ENCODE peak calls at places on chromosomes 2 and 18, in seven cellular contexts. M, A, V, D, U, K and E are unnamed samples.
A peak's percentile ranks its signal among the peaks of the same experiment; 100 is the strongest.

GRCh38 chr2:43542285-43542933 is 53.4 kb downstream of the THADA start:
- DNase-seq in M (peak; percentile 18), A (peak; percentile 20), V (peak; percentile 52), D (peak; percentile 55), U (peak; percentile 54), K (no peak), E (peak; percentile 66)

GRCh38 chr2:16007167-16007934 is 67.0 kb downstream of the MYCN start:
- DNase-seq in M (no peak), A (no peak), V (no peak), D (no peak), U (no peak), K (no peak), E (no peak)

GRCh38 chr18:80188643-80189010 is 58.7 kb downstream of the PARD6G start:
- DNase-seq in M (no peak), A (no peak), V (no peak), D (no peak), U (no peak), K (no peak), E (no peak)

GRCh38 chr2:246489-247145 is 17.2 kb downstream of the SH3YL1 start:
- DNase-seq in M (peak; percentile 36), A (peak; percentile 20), V (peak; percentile 61), D (peak; percentile 71), U (peak; percentile 81), K (no peak), E (peak; percentile 59)

GRCh38 chr2:181004647-181005325 is 24.4 kb downstream of the UBE2E3 start:
- DNase-seq in M (no peak), A (no peak), V (no peak), D (no peak), U (no peak), K (no peak), E (no peak)

GRCh38 chr2:45450633-45451032 is 160.4 kb downstream of the SRBD1 start:
- DNase-seq in M (no peak), A (no peak), V (no peak), D (no peak), U (no peak), K (no peak), E (no peak)

GRCh38 chr2:31558401-31559295 is 22.1 kb downstream of the SRD5A2 start:
- DNase-seq in M (no peak), A (no peak), V (no peak), D (peak; percentile 92), U (peak; percentile 77), K (no peak), E (no peak)

GRCh38 chr18:58174285-58174684 is 130.3 kb downstream of the NEDD4L start:
- DNase-seq in M (no peak), A (no peak), V (no peak), D (no peak), U (no peak), K (peak; percentile 60), E (no peak)

GRCh38 chr2:199315299-199316179 is 142.2 kb downstream of the SATB2 start:
- DNase-seq in M (no peak), A (peak; percentile 7), V (no peak), D (peak; percentile 7), U (peak; percentile 6), K (no peak), E (peak; percentile 7)

DNA sequence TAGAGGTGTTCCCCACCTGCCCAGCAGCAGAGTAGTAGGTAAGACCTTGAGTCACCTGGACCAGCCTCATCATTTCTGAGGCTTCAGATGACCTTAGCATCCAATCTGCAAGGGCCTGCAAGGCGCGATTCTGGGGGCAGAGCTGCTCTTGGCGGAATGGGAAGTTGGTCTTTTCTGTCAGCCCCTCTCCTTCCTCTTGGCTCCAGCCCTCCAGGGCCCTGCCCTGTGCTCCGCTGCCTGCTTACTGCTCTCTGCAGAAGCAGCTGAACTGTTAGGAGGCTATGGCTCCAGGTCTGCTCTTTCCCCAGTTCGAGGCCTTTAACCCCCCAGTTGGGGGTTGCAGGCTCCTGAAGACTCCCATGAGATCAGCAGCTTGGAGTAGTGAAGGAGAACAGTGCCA is 96.1 kb upstream of the MCFD2 start:
- DNase-seq in M (no peak), A (no peak), V (no peak), D (no peak), U (no peak), K (no peak), E (no peak)
- TF ChIP-seq MAX in M (no peak), A (no peak), V (no peak), D (no peak), U (no peak), K (no peak), E (no peak)

GRCh38 chr2:55416826-55417568 is 2.7 kb downstream of the CCDC88A start:
- DNase-seq in M (no peak), A (no peak), V (no peak), D (no peak), U (no peak), K (no peak), E (no peak)

GRCh38 chr2:55419236-55419513 is 481 bp downstream of the CCDC88A start:
- DNase-seq in M (no peak), A (peak; percentile 20), V (peak; percentile 51), D (peak; percentile 62), U (no peak), K (no peak), E (no peak)

GRCh38 chr2:55419514-55420243 is at the start of gene CCDC88A:
- DNase-seq in M (peak; percentile 91), A (peak; percentile 91), V (peak; percentile 96), D (peak; percentile 99), U (peak; percentile 92), K (peak; percentile 98), E (peak; percentile 97)

GRCh38 chr2:55418512-55419235 is 982 bp downstream of the CCDC88A start:
- DNase-seq in M (no peak), A (peak; percentile 22), V (peak; percentile 23), D (peak; percentile 22), U (peak; percentile 30), K (no peak), E (peak; percentile 62)

GRCh38 chr2:55418072-55418471 is 1.6 kb downstream of the CCDC88A start:
- DNase-seq in M (no peak), A (no peak), V (no peak), D (no peak), U (no peak), K (no peak), E (peak; percentile 55)
- H3K27ac ChIP-seq in M (no peak overlapping the region), A (peak overlapping the region; percentile 5), V (peak overlapping the region; percentile 97), D (peak overlapping the region; percentile 92), U (peak overlapping the region; percentile 86), K (no peak overlapping the region), E (peak overlapping the region; percentile 64)

GRCh38 chr2:204272913-204273312 is 272.4 kb upstream of the PARD3B start:
- DNase-seq in M (no peak), A (no peak), V (no peak), D (no peak), U (no peak), K (no peak), E (no peak)
- TF ChIP-seq MAX in M (no peak), A (no peak), V (no peak), D (no peak), U (no peak), K (no peak), E (no peak)

GRCh38 chr2:32910883-32911598 is 35.7 kb upstream of the LTBP1 start:
- DNase-seq in M (no peak), A (no peak), V (no peak), D (no peak), U (no peak), K (no peak), E (no peak)
- H3K27ac ChIP-seq in M (no peak overlapping the region), A (no peak overlapping the region), V (no peak overlapping the region), D (no peak overlapping the region), U (no peak overlapping the region), K (no peak overlapping the region), E (no peak overlapping the region)

GRCh38 chr2:236633219-236633570 is 63.6 kb downstream of the ACKR3 start:
- DNase-seq in M (no peak), A (no peak), V (no peak), D (no peak), U (no peak), K (no peak), E (no peak)
- TF ChIP-seq MAX in M (no peak), A (no peak), V (no peak), D (no peak), U (no peak), K (no peak), E (no peak)

GRCh38 chr2:231051116-231051515 is 5.6 kb upstream of the PSMD1 start:
- DNase-seq in M (no peak), A (no peak), V (no peak), D (no peak), U (peak; percentile 44), K (no peak), E (no peak)

GRCh38 chr2:231049286-231050017 is 7.2 kb upstream of the PSMD1 start:
- DNase-seq in M (no peak), A (no peak), V (no peak), D (no peak), U (no peak), K (no peak), E (no peak)

GRCh38 chr2:231056453-231057416 is at the start of gene PSMD1:
- DNase-seq in M (peak; percentile 87), A (peak; percentile 85), V (peak; percentile 97), D (peak; percentile 95), U (peak; percentile 91), K (peak; percentile 98), E (peak; percentile 95)

GRCh38 chr2:231050018-231050901 is 6.4 kb upstream of the PSMD1 start:
- DNase-seq in M (no peak), A (no peak), V (no peak), D (peak; percentile 59), U (peak; percentile 100), K (no peak), E (no peak)

DNA sequence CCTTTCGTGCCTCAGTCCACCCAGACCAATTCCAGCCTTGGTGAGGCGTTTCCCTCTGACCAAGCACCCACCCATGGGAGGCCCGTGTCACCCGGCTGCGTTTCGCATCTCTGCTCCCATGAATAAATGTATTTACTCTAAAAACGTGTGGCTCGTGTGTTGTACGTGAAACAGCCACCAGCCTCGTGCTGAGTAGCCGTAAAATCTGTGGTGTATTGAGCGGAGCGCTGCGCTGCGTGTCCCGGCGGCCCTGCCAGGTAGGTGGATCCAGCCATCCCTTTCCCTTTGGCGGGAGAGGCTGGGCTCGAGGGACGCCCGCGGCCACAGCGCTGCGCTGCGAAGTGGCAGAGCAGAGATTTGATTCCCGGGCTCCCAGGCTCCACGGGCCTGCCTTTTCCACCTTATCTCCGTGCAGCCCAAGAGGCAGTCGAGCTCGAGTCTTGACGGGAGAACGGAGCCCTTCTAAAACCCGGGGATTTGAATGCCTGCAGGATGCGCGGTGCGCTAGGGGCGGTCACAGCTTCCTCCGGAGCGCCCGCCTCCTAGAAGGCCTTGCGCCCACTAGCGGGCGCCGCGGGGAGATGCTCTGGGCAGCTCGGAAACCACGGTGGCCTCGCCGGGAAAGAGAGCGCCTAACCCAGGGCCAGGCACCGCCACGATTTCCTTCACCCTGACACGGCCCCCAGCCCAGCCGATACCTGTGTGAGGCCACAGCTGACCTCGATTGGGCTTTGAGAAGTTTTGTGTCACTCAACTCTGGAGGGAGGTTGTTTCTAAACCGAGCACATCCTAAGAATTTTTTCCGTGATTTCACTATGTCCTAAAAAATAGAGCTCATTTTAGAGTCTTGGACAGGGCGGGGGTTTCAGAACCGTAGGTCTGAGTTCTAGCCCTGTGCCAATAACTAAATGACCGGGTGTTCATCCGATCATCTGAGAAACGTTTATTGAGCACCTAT is 3.9 kb upstream of the PSMD1 start:
- DNase-seq in M (peak; percentile 68), A (peak; percentile 65), V (peak; percentile 90), D (peak; percentile 88), U (peak; percentile 84), K (peak; percentile 90), E (peak; percentile 74)
- H3K27ac ChIP-seq in M (peak overlapping the region; percentile 16), A (no peak overlapping the region), V (peak overlapping the region; percentile 56), D (peak overlapping the region; percentile 72), U (peak overlapping the region; percentile 97), K (no peak overlapping the region), E (no peak overlapping the region)

DNA sequence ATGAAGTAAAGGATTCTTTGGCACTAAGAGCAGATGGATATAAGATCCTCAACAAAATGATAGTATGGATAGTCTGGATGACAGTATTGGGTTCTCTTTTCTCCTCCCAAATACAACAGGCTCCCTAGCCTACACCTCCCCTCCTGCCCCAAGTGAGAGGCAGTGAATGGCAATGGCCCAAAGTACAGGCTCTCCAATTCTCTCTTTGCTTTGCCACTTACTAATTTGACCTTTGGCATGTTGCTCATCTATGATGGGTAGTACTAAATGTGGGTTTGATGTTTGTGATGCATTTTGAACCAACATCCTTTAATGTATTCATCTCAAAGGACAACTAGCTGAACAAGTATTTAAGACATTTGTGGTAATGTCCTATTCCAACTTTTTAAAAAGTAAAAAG is 65.9 kb downstream of the EIF5B start:
- DNase-seq in M (no peak), A (no peak), V (no peak), D (no peak), U (peak; percentile 23), K (no peak), E (no peak)
- TF ChIP-seq MAX in M (no peak), A (no peak), V (no peak), D (no peak), U (no peak), K (no peak), E (no peak)